ENCODE peak calls at places on chromosomes 13 and 19, in nine cellular contexts. One of them, this sample, is unnamed.

GRCh38 chr19:54893406-54893805 is 12.5 kb upstream of the NCR1 start:
- DNase-seq in dorsolateral prefrontal cortex: no peak
- DNase-seq in Calu3: no peak
- DNase-seq in A549: no peak
- DNase-seq in HTR-8/SVneo: no peak
- DNase-seq in activated T-helper 1 cell treated with anti-CD3 and anti-CD28 coated beads, Interleukin-2, amount 50 U/mL, for 16 hours: no peak
- DNase-seq in stimulated activated CD8-positive, alpha-beta memory T cell treated with anti-CD3 and anti-CD28 coated beads, Interleukin-4, amount 100 ng/mL, for 1 hour: no peak
- DNase-seq in DMS153: no peak
- DNase-seq in activated naive CD4-positive, alpha-beta T cell treated with anti-CD3 and anti-CD28 coated beads, Interleukin-2, amount 10 ng/mL, durations not matched to agents 7 days and 5 days: no peak
- DNase-seq in this sample: no peak

GRCh38 chr13:45207319-45207718 is 6.5 kb upstream of the KCTD4 start:
- DNase-seq in dorsolateral prefrontal cortex: no peak
- DNase-seq in Calu3: no peak
- DNase-seq in A549: no peak
- DNase-seq in HTR-8/SVneo: no peak
- DNase-seq in activated T-helper 1 cell treated with anti-CD3 and anti-CD28 coated beads, Interleukin-2, amount 50 U/mL, for 16 hours: no peak
- DNase-seq in stimulated activated CD8-positive, alpha-beta memory T cell treated with anti-CD3 and anti-CD28 coated beads, Interleukin-4, amount 100 ng/mL, for 1 hour: no peak
- DNase-seq in DMS153: peak
- DNase-seq in activated naive CD4-positive, alpha-beta T cell treated with anti-CD3 and anti-CD28 coated beads, Interleukin-2, amount 10 ng/mL, durations not matched to agents 7 days and 5 days: no peak
- DNase-seq in this sample: no peak

GRCh38 chr13:40563350-40564125 is 102.9 kb downstream of the FOXO1 start:
- DNase-seq in dorsolateral prefrontal cortex: no peak
- DNase-seq in Calu3: no peak
- DNase-seq in A549: no peak
- DNase-seq in HTR-8/SVneo: no peak
- DNase-seq in activated T-helper 1 cell treated with anti-CD3 and anti-CD28 coated beads, Interleukin-2, amount 50 U/mL, for 16 hours: no peak
- DNase-seq in stimulated activated CD8-positive, alpha-beta memory T cell treated with anti-CD3 and anti-CD28 coated beads, Interleukin-4, amount 100 ng/mL, for 1 hour: no peak
- DNase-seq in DMS153: no peak
- DNase-seq in activated naive CD4-positive, alpha-beta T cell treated with anti-CD3 and anti-CD28 coated beads, Interleukin-2, amount 10 ng/mL, durations not matched to agents 7 days and 5 days: no peak
- DNase-seq in this sample: no peak

GRCh38 chr13:26719356-26719945 is 41.1 kb downstream of the GPR12 start:
- DNase-seq in dorsolateral prefrontal cortex: no peak
- DNase-seq in Calu3: no peak
- DNase-seq in A549: no peak
- DNase-seq in HTR-8/SVneo: no peak
- DNase-seq in activated T-helper 1 cell treated with anti-CD3 and anti-CD28 coated beads, Interleukin-2, amount 50 U/mL, for 16 hours: no peak
- DNase-seq in stimulated activated CD8-positive, alpha-beta memory T cell treated with anti-CD3 and anti-CD28 coated beads, Interleukin-4, amount 100 ng/mL, for 1 hour: no peak
- DNase-seq in DMS153: peak
- DNase-seq in activated naive CD4-positive, alpha-beta T cell treated with anti-CD3 and anti-CD28 coated beads, Interleukin-2, amount 10 ng/mL, durations not matched to agents 7 days and 5 days: no peak
- DNase-seq in this sample: peak

GRCh38 chr13:100633461-100633860 is 41.1 kb downstream of the TMTC4 start:
- DNase-seq in dorsolateral prefrontal cortex: no peak
- DNase-seq in Calu3: no peak
- DNase-seq in A549: no peak
- DNase-seq in HTR-8/SVneo: no peak
- DNase-seq in activated T-helper 1 cell treated with anti-CD3 and anti-CD28 coated beads, Interleukin-2, amount 50 U/mL, for 16 hours: no peak
- DNase-seq in stimulated activated CD8-positive, alpha-beta memory T cell treated with anti-CD3 and anti-CD28 coated beads, Interleukin-4, amount 100 ng/mL, for 1 hour: no peak
- DNase-seq in DMS153: no peak
- DNase-seq in activated naive CD4-positive, alpha-beta T cell treated with anti-CD3 and anti-CD28 coated beads, Interleukin-2, amount 10 ng/mL, durations not matched to agents 7 days and 5 days: no peak
- DNase-seq in this sample: no peak

GRCh38 chr19:45676851-45677263 is 8.8 kb downstream of the GIPR start:
- DNase-seq in dorsolateral prefrontal cortex: no peak
- DNase-seq in Calu3: peak
- DNase-seq in A549: no peak
- DNase-seq in HTR-8/SVneo: no peak
- DNase-seq in activated T-helper 1 cell treated with anti-CD3 and anti-CD28 coated beads, Interleukin-2, amount 50 U/mL, for 16 hours: peak
- DNase-seq in stimulated activated CD8-positive, alpha-beta memory T cell treated with anti-CD3 and anti-CD28 coated beads, Interleukin-4, amount 100 ng/mL, for 1 hour: no peak
- DNase-seq in DMS153: no peak
- DNase-seq in activated naive CD4-positive, alpha-beta T cell treated with anti-CD3 and anti-CD28 coated beads, Interleukin-2, amount 10 ng/mL, durations not matched to agents 7 days and 5 days: peak
- DNase-seq in this sample: no peak

GRCh38 chr13:28792992-28793391 is 27.1 kb upstream of the MTUS2 start:
- DNase-seq in dorsolateral prefrontal cortex: no peak
- DNase-seq in Calu3: no peak
- DNase-seq in A549: no peak
- DNase-seq in HTR-8/SVneo: no peak
- DNase-seq in activated T-helper 1 cell treated with anti-CD3 and anti-CD28 coated beads, Interleukin-2, amount 50 U/mL, for 16 hours: no peak
- DNase-seq in stimulated activated CD8-positive, alpha-beta memory T cell treated with anti-CD3 and anti-CD28 coated beads, Interleukin-4, amount 100 ng/mL, for 1 hour: no peak
- DNase-seq in DMS153: no peak
- DNase-seq in activated naive CD4-positive, alpha-beta T cell treated with anti-CD3 and anti-CD28 coated beads, Interleukin-2, amount 10 ng/mL, durations not matched to agents 7 days and 5 days: no peak
- DNase-seq in this sample: no peak

GRCh38 chr13:113034451-113035208 is 65.6 kb downstream of the MCF2L start:
- DNase-seq in dorsolateral prefrontal cortex: no peak
- DNase-seq in Calu3: peak
- DNase-seq in A549: peak
- DNase-seq in HTR-8/SVneo: peak
- DNase-seq in activated T-helper 1 cell treated with anti-CD3 and anti-CD28 coated beads, Interleukin-2, amount 50 U/mL, for 16 hours: no peak
- DNase-seq in stimulated activated CD8-positive, alpha-beta memory T cell treated with anti-CD3 and anti-CD28 coated beads, Interleukin-4, amount 100 ng/mL, for 1 hour: no peak
- DNase-seq in DMS153: no peak
- DNase-seq in activated naive CD4-positive, alpha-beta T cell treated with anti-CD3 and anti-CD28 coated beads, Interleukin-2, amount 10 ng/mL, durations not matched to agents 7 days and 5 days: no peak
- DNase-seq in this sample: peak

GRCh38 chr13:65595881-65596280 is 1634.3 kb downstream of the PCDH9 start:
- DNase-seq in dorsolateral prefrontal cortex: no peak
- DNase-seq in Calu3: no peak
- DNase-seq in A549: no peak
- DNase-seq in HTR-8/SVneo: no peak
- DNase-seq in activated T-helper 1 cell treated with anti-CD3 and anti-CD28 coated beads, Interleukin-2, amount 50 U/mL, for 16 hours: no peak
- DNase-seq in stimulated activated CD8-positive, alpha-beta memory T cell treated with anti-CD3 and anti-CD28 coated beads, Interleukin-4, amount 100 ng/mL, for 1 hour: no peak
- DNase-seq in DMS153: no peak
- DNase-seq in activated naive CD4-positive, alpha-beta T cell treated with anti-CD3 and anti-CD28 coated beads, Interleukin-2, amount 10 ng/mL, durations not matched to agents 7 days and 5 days: no peak
- DNase-seq in this sample: no peak